ENCODE peak calls at places on chromosomes 12 and 14, in eight cellular contexts. R, W, X, T, B, U, Q and M are unnamed samples. For H3K9me3 and H3K4me1, the result is how much of the 10 kb centered on the place peaks cover.

GRCh38 chr14:89011727-89012271 is 187.3 kb downstream of the TTC8 start:
- DNase-seq in R (peak), W (no peak), X (no peak), T (no peak), B (no peak), U (no peak), Q (no peak), M (no peak)

GRCh38 chr12:41151789-41152188 is 36.3 kb upstream of the PDZRN4 start:
- DNase-seq in R (no peak), W (no peak), X (no peak), T (no peak), B (peak), U (no peak), Q (no peak), M (no peak)

GRCh38 chr12:80958162-80958561 is 20.4 kb upstream of the LIN7A start:
- DNase-seq in R (no peak), W (no peak), X (no peak), T (no peak), B (no peak), U (no peak), Q (no peak), M (no peak)

GRCh38 chr14:97833291-97833690 is 1036.1 kb downstream of the VRK1 start:
- DNase-seq in R (no peak), W (no peak), X (peak), T (no peak), B (no peak), U (no peak), Q (no peak), M (no peak)

GRCh38 chr12:26798669-26799068 is 34.3 kb downstream of the ITPR2 start:
- DNase-seq in R (no peak), W (no peak), X (no peak), T (no peak), B (no peak), U (no peak), Q (no peak), M (no peak)

GRCh38 chr12:55044135-55044534 is 24.4 kb downstream of the NEUROD4 start:
- DNase-seq in R (no peak), W (no peak), X (no peak), T (no peak), B (no peak), U (no peak), Q (no peak), M (no peak)

GRCh38 chr12:103518899-103519298 is 23.1 kb upstream of the C12orf42 start:
- DNase-seq in R (no peak), W (no peak), X (no peak), T (no peak), B (no peak), U (no peak), Q (no peak), M (no peak)

GRCh38 chr14:58712357-58712756 is 74.6 kb downstream of the DACT1 start:
- DNase-seq in R (no peak), W (no peak), X (no peak), T (no peak), B (no peak), U (no peak), Q (peak), M (no peak)

GRCh38 chr14:81831128-81831815 is 297.6 kb upstream of the SEL1L start:
- DNase-seq in R (no peak), W (peak), X (peak), T (no peak), B (no peak), U (no peak), Q (peak), M (no peak)

GRCh38 chr12:5114436-5114835 is 70.8 kb downstream of the KCNA5 start:
- DNase-seq in R (no peak), W (no peak), X (no peak), T (no peak), B (no peak), U (no peak), Q (no peak), M (no peak)

GRCh38 chr12:55757701-55758100 is 14.8 kb downstream of the GDF11 start:
- DNase-seq in R (no peak), W (no peak), X (peak), T (no peak), B (no peak), U (no peak), Q (no peak), M (no peak)

GRCh38 chr14:91413547-91414474 is 3.8 kb downstream of the CCDC88C start:
- DNase-seq in R (peak), W (no peak), X (no peak), T (no peak), B (no peak), U (peak), Q (no peak), M (no peak)

GRCh38 chr12:122422769-122423257 is 344 bp upstream of the CLIP1 start:
- DNase-seq in R (peak), W (peak), X (peak), T (no peak), B (no peak), U (peak), Q (peak), M (peak)

GRCh38 chr12:52119398-52120254 is 40.1 kb downstream of the SMIM41 start:
- DNase-seq in R (peak), W (no peak), X (peak), T (peak), B (no peak), U (no peak), Q (peak), M (peak)

GRCh38 chr14:85617799-85618198 is 87.9 kb downstream of the FLRT2 start:
- DNase-seq in R (no peak), W (no peak), X (peak), T (no peak), B (no peak), U (no peak), Q (no peak), M (no peak)

GRCh38 chr12:49824886-49825285 is 3.3 kb downstream of the NCKAP5L start:
- DNase-seq in R (no peak), W (no peak), X (no peak), T (no peak), B (no peak), U (no peak), Q (peak), M (peak)

GRCh38 chr12:132873724-132874123 is 13.7 kb downstream of the CHFR start:
- DNase-seq in R (no peak), W (no peak), X (no peak), T (no peak), B (no peak), U (no peak), Q (no peak), M (no peak)

GRCh38 chr14:69501362-69501964 is 16.9 kb downstream of the PLEKHD1 start:
- DNase-seq in R (no peak), W (peak), X (no peak), T (no peak), B (no peak), U (peak), Q (peak), M (no peak)

GRCh38 chr14:21902561-21903199 is 229.1 kb upstream of the OR4E1 start:
- DNase-seq in R (no peak), W (no peak), X (no peak), T (no peak), B (no peak), U (no peak), Q (no peak), M (peak)

GRCh38 chr12:128920468-128920867 is 67.2 kb downstream of the GLT1D1 start:
- DNase-seq in R (no peak), W (no peak), X (no peak), T (no peak), B (no peak), U (no peak), Q (peak), M (no peak)

GRCh38 chr14:63039800-63040380 is 5.4 kb downstream of the KCNH5 start:
- DNase-seq in R (no peak), W (no peak), X (peak), T (no peak), B (peak), U (no peak), Q (peak), M (peak)

GRCh38 chr14:103140316-103141109 is 17.3 kb downstream of the TNFAIP2 start:
- DNase-seq in R (no peak), W (no peak), X (no peak), T (no peak), B (no peak), U (no peak), Q (no peak), M (no peak)

GRCh38 chr12:127178463-127178862 is 1088.5 kb upstream of the TMEM132C start:
- DNase-seq in R (no peak), W (no peak), X (no peak), T (no peak), B (no peak), U (no peak), Q (no peak), M (no peak)

GRCh38 chr12:127179199-127179598 is 1087.8 kb upstream of the TMEM132C start:
- DNase-seq in R (no peak), W (no peak), X (no peak), T (no peak), B (no peak), U (no peak), Q (no peak), M (no peak)

GRCh38 chr12:127175361-127175760 is 1091.6 kb upstream of the TMEM132C start:
- DNase-seq in R (no peak), W (no peak), X (no peak), T (no peak), B (no peak), U (no peak), Q (no peak), M (no peak)

GRCh38 chr12:127176804-127177203 is 1090.2 kb upstream of the TMEM132C start:
- DNase-seq in R (no peak), W (no peak), X (no peak), T (no peak), B (no peak), U (no peak), Q (no peak), M (no peak)

DNA sequence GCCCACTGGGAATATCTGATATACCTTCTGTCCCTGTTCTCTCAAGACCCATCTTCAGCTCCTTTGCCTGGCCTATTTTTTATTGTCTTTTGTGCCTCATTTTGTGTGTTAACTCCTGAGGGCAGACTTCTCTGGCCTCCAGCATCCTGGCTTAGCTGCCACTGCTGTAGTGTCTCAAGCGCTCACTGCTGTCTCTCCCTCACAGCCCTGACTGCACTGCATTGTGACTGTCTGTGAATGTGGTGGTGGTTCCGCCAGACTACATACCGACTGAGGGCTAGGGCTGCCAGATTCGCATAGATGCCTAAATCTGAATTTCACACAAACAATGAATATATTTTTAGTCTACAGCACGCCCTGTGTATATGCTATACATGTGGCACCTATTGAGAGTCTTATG is 1088.9 kb upstream of the TMEM132C start:
- DNase-seq in R (no peak), W (no peak), X (no peak), T (no peak), B (no peak), U (no peak), Q (no peak), M (no peak)
- H3K9me3 ChIP-seq in R (under half), W (under half), X (under half), T (under half), B (under half), U (under half), Q (under half), M (under half)

DNA sequence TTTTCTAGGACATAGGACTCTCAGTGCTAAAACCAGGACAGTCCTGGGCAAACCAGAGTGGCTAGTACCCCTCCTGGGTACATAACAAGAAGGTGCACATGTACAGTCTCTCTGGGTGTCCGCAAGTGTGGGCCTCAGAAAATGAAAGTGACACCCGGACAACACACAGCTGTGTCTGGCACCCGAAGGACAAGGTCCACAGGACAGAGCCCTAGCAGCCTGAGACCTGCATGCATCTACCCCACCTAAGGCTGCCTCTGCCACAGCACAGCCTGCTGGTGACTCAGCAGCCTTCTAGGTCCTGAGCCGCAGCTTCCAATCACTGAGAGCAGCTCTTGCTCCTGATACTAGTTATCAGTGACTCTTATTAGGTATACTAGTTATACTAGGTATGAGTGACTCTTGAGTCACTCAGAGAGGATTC is 784.1 kb upstream of the TBX3 start:
- DNase-seq in R (peak), W (no peak), X (no peak), T (no peak), B (no peak), U (no peak), Q (peak), M (no peak)
- TF ChIP-seq CTCF in R (no peak), W (no peak), X (peak), T (peak), B (peak), U (no peak), Q (peak), M (no peak)

GRCh38 chr14:99596772-99597171 is 7.2 kb downstream of the CCDC85C start:
- DNase-seq in R (peak), W (no peak), X (no peak), T (no peak), B (no peak), U (no peak), Q (no peak), M (no peak)

GRCh38 chr14:99598774-99599173 is 5.2 kb downstream of the CCDC85C start:
- DNase-seq in R (no peak), W (no peak), X (peak), T (no peak), B (no peak), U (no peak), Q (no peak), M (peak)

GRCh38 chr14:99596071-99596627 is 7.9 kb downstream of the CCDC85C start:
- DNase-seq in R (peak), W (no peak), X (no peak), T (no peak), B (no peak), U (peak), Q (no peak), M (peak)

GRCh38 chr14:99599440-99599839 is 4.6 kb downstream of the CCDC85C start:
- DNase-seq in R (no peak), W (no peak), X (no peak), T (no peak), B (no peak), U (no peak), Q (no peak), M (no peak)

DNA sequence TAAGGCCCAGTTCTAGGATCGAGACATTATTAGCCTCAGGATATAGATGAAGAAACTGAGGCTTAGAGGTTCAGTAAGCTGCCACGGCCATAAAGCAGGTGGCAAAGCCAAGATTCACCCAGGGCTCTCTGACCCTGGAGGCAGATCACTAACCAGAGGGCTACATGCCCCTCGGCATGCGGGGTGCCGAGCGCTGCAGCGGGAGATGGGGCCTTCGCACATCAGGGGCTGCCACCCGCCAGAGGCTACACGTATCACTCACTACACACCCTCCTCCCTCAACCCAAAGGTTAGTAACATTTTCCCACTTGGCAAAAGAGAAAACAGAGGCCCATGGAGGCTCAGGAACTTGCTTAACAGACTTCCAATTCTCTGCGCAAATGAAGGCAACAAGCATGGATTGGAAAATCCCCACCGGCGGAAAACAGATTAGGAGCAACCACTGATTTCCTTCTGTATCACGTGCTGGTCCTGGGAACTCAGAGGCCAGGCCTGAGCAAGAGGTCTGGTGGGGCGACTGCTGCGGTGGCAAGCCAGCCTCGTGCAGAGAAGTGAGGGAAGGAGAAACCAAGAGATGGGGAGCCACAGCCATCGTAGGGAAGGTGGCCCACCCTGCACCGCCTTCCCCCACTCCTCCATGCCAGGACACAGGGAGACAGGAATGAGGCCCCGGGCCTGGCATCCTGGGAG is 6.0 kb downstream of the CCDC85C start:
- DNase-seq in R (no peak), W (no peak), X (no peak), T (no peak), B (no peak), U (no peak), Q (no peak), M (no peak)
- H3K4me1 ChIP-seq in R (under half), W (under half), X (under half), T (under half), B (under half), U (half or more), Q (under half), M (under half)

GRCh38 chr14:106803379-106803778 is 1277.0 kb downstream of the TMEM121 start:
- DNase-seq in R (no peak), W (no peak), X (no peak), T (no peak), B (no peak), U (no peak), Q (no peak), M (no peak)
- H3K9me3 ChIP-seq in R (under half), W (under half), X (under half), T (under half), B (under half), U (under half), Q (under half), M (under half)

GRCh38 chr14:105012171-105012985 is 8.5 kb downstream of the CDCA4 start:
- DNase-seq in R (no peak), W (no peak), X (no peak), T (no peak), B (no peak), U (no peak), Q (no peak), M (no peak)
- TF ChIP-seq CTCF in R (peak), W (peak), X (peak), T (peak), B (peak), U (peak), Q (no peak), M (peak)